ENCODE peak calls at places on chromosome 22, in nine cellular contexts. D is nephron progenitor cell; J is kidney epithelial cell; V is stimulated activated CD8-positive, alpha-beta memory T cell treated with anti-CD3 and anti-CD28 coated beads, Interleukin-4, amount 100 ng/mL, for 24 hours; E is CD14-positive monocyte; Y is NCI-H1092; I is transverse colon; C is glomerular endothelial cell; G is cardiac fibroblast. N is an unnamed sample.

GRCh38 chr22:45867906-45868555 is 108.9 kb downstream of the WNT7B start:
- DNase-seq in G (no peak), D (no peak), I (no peak), E (no peak), C (no peak), V (no peak), Y (no peak), J (no peak), N (peak; percentile 24)

GRCh38 chr22:17672417-17672991 is 33.9 kb downstream of the BCL2L13 start:
- DNase-seq in Y (no peak), V (no peak), C (no peak), D (no peak), I (no peak), J (no peak), G (no peak), E (no peak), N (no peak)

GRCh38 chr22:48445113-48445827 is 1382.4 kb downstream of the BRD1 start:
- DNase-seq in D (no peak), Y (no peak), G (no peak), J (no peak), I (no peak), E (no peak), V (no peak), C (no peak), N (no peak)

GRCh38 chr22:37187891-37188761 is at the start of gene C1QTNF6:
- DNase-seq in J (no peak), G (no peak), Y (no peak), E (peak; percentile 37), I (no peak), D (peak; percentile 58), C (no peak), V (no peak), N (peak; percentile 65)

GRCh38 chr22:39663751-39664150 is 93.2 kb downstream of the CACNA1I start:
- DNase-seq in G (no peak), E (no peak), C (no peak), J (no peak), I (peak; percentile 43), V (no peak), D (no peak), Y (no peak), N (no peak)

GRCh38 chr22:28441720-28442263 is 237.8 kb downstream of the TTC28 start:
- DNase-seq in J (no peak), D (no peak), V (no peak), C (no peak), I (no peak), E (no peak), Y (no peak), G (no peak), N (no peak)

GRCh38 chr22:38706101-38706884 is 549 bp downstream of the GTPBP1 start:
- DNase-seq in J (no peak), E (no peak), D (no peak), Y (no peak), V (peak; percentile 15), C (no peak), G (peak; percentile 35), I (peak; percentile 61), N (peak; percentile 79)

GRCh38 chr22:39098576-39098975 is 1.5 kb downstream of the APOBEC3H start:
- DNase-seq in D (no peak), E (no peak), I (no peak), C (no peak), V (no peak), G (no peak), Y (no peak), J (no peak), N (no peak)

GRCh38 chr22:46521994-46522393 is 15.4 kb downstream of the CELSR1 start:
- DNase-seq in I (no peak), J (no peak), G (no peak), D (no peak), V (no peak), C (no peak), E (no peak), Y (no peak), N (no peak)

GRCh38 chr22:37185646-37186227 is 2.3 kb downstream of the C1QTNF6 start:
- DNase-seq in I (no peak), J (no peak), E (peak; percentile 17), Y (no peak), D (no peak), V (no peak), G (no peak), C (no peak), N (no peak)

N was measured in tibial artery.